ENCODE peak calls at places on chromosomes 4 and X, in six cellular contexts. One of them, this sample, is unnamed.

GRCh38 chr4:102008711-102009110 is 218.2 kb downstream of the BANK1 start:
- DNase-seq in substantia nigra: no peak
- DNase-seq in tibial nerve: no peak
- DNase-seq in iris pigment epithelial cell: peak; percentile 38
- DNase-seq in neural progenitor cell: no peak
- DNase-seq in KBM-7: no peak
- DNase-seq in this sample: no peak

GRCh38 chr4:16659120-16659519 is 239.3 kb downstream of the LDB2 start:
- DNase-seq in neural progenitor cell: no peak
- DNase-seq in substantia nigra: no peak
- DNase-seq in tibial nerve: no peak
- DNase-seq in iris pigment epithelial cell: no peak
- DNase-seq in KBM-7: no peak
- DNase-seq in this sample: no peak

GRCh38 chr4:189313064-189313463 is 627.6 kb upstream of the FRG1 start:
- DNase-seq in KBM-7: no peak
- DNase-seq in iris pigment epithelial cell: no peak
- DNase-seq in substantia nigra: no peak
- DNase-seq in tibial nerve: no peak
- DNase-seq in neural progenitor cell: no peak
- DNase-seq in this sample: no peak

GRCh38 chr4:77586953-77587383 is 18.7 kb upstream of the CXCL13 start:
- DNase-seq in KBM-7: peak; percentile 32
- DNase-seq in substantia nigra: no peak
- DNase-seq in neural progenitor cell: no peak
- DNase-seq in iris pigment epithelial cell: peak; percentile 9
- DNase-seq in tibial nerve: no peak
- DNase-seq in this sample: peak; percentile 99

GRCh38 chrX:124028177-124028576 is 66.7 kb downstream of the STAG2 start:
- DNase-seq in neural progenitor cell: no peak
- DNase-seq in iris pigment epithelial cell: peak; percentile 61
- DNase-seq in KBM-7: no peak
- DNase-seq in substantia nigra: no peak
- DNase-seq in tibial nerve: no peak
- DNase-seq in this sample: peak; percentile 46

GRCh38 chrX:143837010-143837409 is 46.9 kb upstream of the UBE2NL start:
- DNase-seq in neural progenitor cell: no peak
- DNase-seq in substantia nigra: no peak
- DNase-seq in tibial nerve: no peak
- DNase-seq in KBM-7: no peak
- DNase-seq in iris pigment epithelial cell: no peak
- DNase-seq in this sample: no peak

GRCh38 chr4:21845663-21846062 is 102.9 kb downstream of the KCNIP4 start:
- DNase-seq in tibial nerve: no peak
- DNase-seq in substantia nigra: no peak
- DNase-seq in neural progenitor cell: no peak
- DNase-seq in iris pigment epithelial cell: no peak
- DNase-seq in KBM-7: no peak
- DNase-seq in this sample: no peak

GRCh38 chrX:153968754-153969124 is 2.9 kb downstream of the HCFC1 start:
- DNase-seq in tibial nerve: no peak
- DNase-seq in KBM-7: peak; percentile 66
- DNase-seq in neural progenitor cell: peak; percentile 52
- DNase-seq in iris pigment epithelial cell: peak; percentile 32
- DNase-seq in substantia nigra: no peak
- DNase-seq in this sample: peak; percentile 13

GRCh38 chrX:71541546-71542022 is 8.7 kb downstream of the OGT start:
- DNase-seq in iris pigment epithelial cell: peak; percentile 72
- DNase-seq in tibial nerve: no peak
- DNase-seq in neural progenitor cell: no peak
- DNase-seq in substantia nigra: no peak
- DNase-seq in KBM-7: peak; percentile 66
- DNase-seq in this sample: peak; percentile 59

GRCh38 chr4:162409048-162409447 is 245.2 kb upstream of the FSTL5 start:
- DNase-seq in substantia nigra: no peak
- DNase-seq in tibial nerve: no peak
- DNase-seq in iris pigment epithelial cell: no peak
- DNase-seq in neural progenitor cell: no peak
- DNase-seq in KBM-7: no peak
- DNase-seq in this sample: no peak

GRCh38 chr4:139853309-139853708 is 187.7 kb downstream of the MGST2 start:
- DNase-seq in iris pigment epithelial cell: no peak
- DNase-seq in KBM-7: no peak
- DNase-seq in tibial nerve: no peak
- DNase-seq in substantia nigra: no peak
- DNase-seq in neural progenitor cell: no peak
- DNase-seq in this sample: no peak